ENCODE peak calls at places on chromosomes 16 and 17, in nine cellular contexts. P is stimulated activated CD8-positive, alpha-beta memory T cell treated with anti-CD3 and anti-CD28 coated beads, Interleukin-15, amount 100 ng/mL, for 24 hours; R is SK-MEL-5; Z is activated naive CD4-positive, alpha-beta T cell treated with anti-CD3 and anti-CD28 coated beads, Interleukin-2, amount 50 U/mL, for 16 hours; C is K562; E is NCI-H2081; F is GM23338; O is upper lobe of right lung; U is hypothalamus. G is an unnamed sample.

GRCh38 chr16:19067349-19068236 is at the start of gene COQ7:
- DNase-seq in P (peak; percentile 96), R (peak; percentile 99), Z (peak; percentile 99), C (peak; percentile 99), E (peak; percentile 98), F (peak; percentile 100), O (peak; percentile 100), U (peak; percentile 93), G (peak; percentile 99)

GRCh38 chr16:65406933-65407332 is 285.1 kb upstream of the CDH11 start:
- DNase-seq in P (no peak), R (no peak), Z (no peak), C (no peak), E (no peak), F (no peak), O (no peak), U (no peak), G (no peak)

GRCh38 chr16:54194008-54194731 is 92.4 kb downstream of the IRX3 start:
- DNase-seq in P (no peak), R (peak; percentile 82), Z (no peak), C (peak; percentile 13), E (no peak), F (peak; percentile 71), O (peak; percentile 89), U (peak; percentile 64), G (peak; percentile 78)

GRCh38 chr16:56424791-56425438 is 430 bp downstream of the AMFR start:
- DNase-seq in P (peak; percentile 18), R (no peak), Z (peak; percentile 55), C (peak; percentile 79), E (no peak), F (peak; percentile 56), O (peak; percentile 74), U (peak; percentile 31), G (peak; percentile 26)

GRCh38 chr16:79372504-79373184 is 227.9 kb downstream of the MAF start:
- DNase-seq in P (no peak), R (no peak), Z (no peak), C (no peak), E (no peak), F (no peak), O (no peak), U (no peak), G (peak; percentile 35)

GRCh38 chr17:74450925-74451403 is 15.5 kb upstream of the CD300A start:
- DNase-seq in P (no peak), R (no peak), Z (no peak), C (no peak), E (no peak), F (no peak), O (no peak), U (no peak), G (no peak)

GRCh38 chr17:28478940-28479615 is 5.6 kb downstream of the SLC13A2 start:
- DNase-seq in P (no peak), R (no peak), Z (no peak), C (no peak), E (no peak), F (no peak), O (peak; percentile 16), U (no peak), G (no peak)

GRCh38 chr17:48605991-48606891 is 1.5 kb upstream of the HOXB6 start:
- DNase-seq in P (no peak), R (no peak), Z (no peak), C (no peak), E (no peak), F (no peak), O (no peak), U (no peak), G (no peak)

GRCh38 chr16:54993496-54993895 is 62.8 kb downstream of the IRX5 start:
- DNase-seq in P (no peak), R (no peak), Z (no peak), C (no peak), E (no peak), F (no peak), O (no peak), U (no peak), G (no peak)

GRCh38 chr17:49576121-49576905 is 642 bp downstream of the NXPH3 start:
- DNase-seq in P (no peak), R (no peak), Z (no peak), C (peak; percentile 85), E (peak; percentile 53), F (peak; percentile 82), O (peak; percentile 69), U (peak; percentile 27), G (no peak)

G was measured in upper lobe of left lung.